ENCODE peak calls at places on chromosomes 1 and 21, in five cellular contexts. One of them, this sample, is unnamed.
A peak's percentile ranks its signal among the peaks of the same experiment; 100 is the strongest.

GRCh38 chr1:110645962-110646735 is 28.6 kb downstream of the KCNA3 start:
- DNase-seq in HFF-Myc: no peak
- DNase-seq in nephron progenitor cell: no peak
- DNase-seq in body of pancreas: no peak
- DNase-seq in right lobe of liver: no peak
- DNase-seq in this sample: no peak

GRCh38 chr1:70411360-70411844 is 334 bp downstream of the CTH start:
- DNase-seq in HFF-Myc: peak; percentile 11
- DNase-seq in nephron progenitor cell: no peak
- DNase-seq in body of pancreas: no peak
- DNase-seq in right lobe of liver: no peak
- DNase-seq in this sample: no peak

GRCh38 chr1:28287315-28287714 is 28.0 kb downstream of the SESN2 start:
- DNase-seq in HFF-Myc: no peak
- DNase-seq in nephron progenitor cell: no peak
- DNase-seq in body of pancreas: no peak
- DNase-seq in right lobe of liver: no peak
- DNase-seq in this sample: no peak

GRCh38 chr1:184792450-184792969 is 37.9 kb upstream of the EDEM3 start:
- DNase-seq in HFF-Myc: peak; percentile 89
- DNase-seq in nephron progenitor cell: no peak
- DNase-seq in body of pancreas: peak; percentile 98
- DNase-seq in right lobe of liver: peak; percentile 86
- DNase-seq in this sample: no peak

GRCh38 chr1:226001852-226002666 is 2.9 kb upstream of the SDE2 start:
- DNase-seq in HFF-Myc: no peak
- DNase-seq in nephron progenitor cell: no peak
- DNase-seq in body of pancreas: peak; percentile 95
- DNase-seq in right lobe of liver: peak; percentile 69
- DNase-seq in this sample: peak; percentile 25

GRCh38 chr1:77636864-77637263 is 45.6 kb downstream of the ZZZ3 start:
- DNase-seq in HFF-Myc: no peak
- DNase-seq in nephron progenitor cell: no peak
- DNase-seq in body of pancreas: no peak
- DNase-seq in right lobe of liver: no peak
- DNase-seq in this sample: no peak

GRCh38 chr1:215185067-215185620 is 102.6 kb downstream of the KCNK2 start:
- DNase-seq in HFF-Myc: peak; percentile 19
- DNase-seq in nephron progenitor cell: no peak
- DNase-seq in body of pancreas: no peak
- DNase-seq in right lobe of liver: no peak
- DNase-seq in this sample: no peak

GRCh38 chr1:1000357-1001056 is 610 bp upstream of the HES4 start:
- DNase-seq in HFF-Myc: no peak
- DNase-seq in nephron progenitor cell: peak; percentile 82
- DNase-seq in body of pancreas: peak; percentile 78
- DNase-seq in right lobe of liver: peak; percentile 75
- DNase-seq in this sample: peak; percentile 90

GRCh38 chr1:220990417-220991337 is 111.4 kb downstream of the HLX start:
- DNase-seq in HFF-Myc: peak; percentile 62
- DNase-seq in nephron progenitor cell: no peak
- DNase-seq in body of pancreas: no peak
- DNase-seq in right lobe of liver: no peak
- DNase-seq in this sample: no peak

GRCh38 chr21:30072496-30072895 is 94.1 kb downstream of the CLDN17 start:
- DNase-seq in HFF-Myc: peak; percentile 0
- DNase-seq in nephron progenitor cell: peak; percentile 20
- DNase-seq in body of pancreas: peak; percentile 17
- DNase-seq in right lobe of liver: no peak
- DNase-seq in this sample: peak; percentile 42

GRCh38 chr1:172342584-172343245 is 77.8 kb upstream of the C1orf105 start:
- DNase-seq in HFF-Myc: no peak
- DNase-seq in nephron progenitor cell: no peak
- DNase-seq in body of pancreas: no peak
- DNase-seq in right lobe of liver: no peak
- DNase-seq in this sample: no peak

GRCh38 chr21:37454869-37455503 is 88.4 kb downstream of the DYRK1A start:
- DNase-seq in HFF-Myc: no peak
- DNase-seq in nephron progenitor cell: no peak
- DNase-seq in body of pancreas: no peak
- DNase-seq in right lobe of liver: no peak
- DNase-seq in this sample: no peak

GRCh38 chr1:172040466-172040865 is 199.2 kb downstream of the DNM3 start:
- DNase-seq in HFF-Myc: peak; percentile 17
- DNase-seq in nephron progenitor cell: no peak
- DNase-seq in body of pancreas: no peak
- DNase-seq in right lobe of liver: no peak
- DNase-seq in this sample: no peak

GRCh38 chr1:109630081-109630880 is 10.6 kb downstream of the AMPD2 start:
- DNase-seq in HFF-Myc: no peak
- DNase-seq in nephron progenitor cell: peak; percentile 58
- DNase-seq in body of pancreas: no peak
- DNase-seq in right lobe of liver: peak; percentile 59
- DNase-seq in this sample: no peak

GRCh38 chr1:224390517-224390916 is 33.8 kb downstream of the CNIH4 start:
- DNase-seq in HFF-Myc: no peak
- DNase-seq in nephron progenitor cell: no peak
- DNase-seq in body of pancreas: no peak
- DNase-seq in right lobe of liver: no peak
- DNase-seq in this sample: no peak

GRCh38 chr1:24586119-24586518 is 30.2 kb downstream of the NCMAP start:
- DNase-seq in HFF-Myc: no peak
- DNase-seq in nephron progenitor cell: no peak
- DNase-seq in body of pancreas: no peak
- DNase-seq in right lobe of liver: no peak
- DNase-seq in this sample: no peak

DNA sequence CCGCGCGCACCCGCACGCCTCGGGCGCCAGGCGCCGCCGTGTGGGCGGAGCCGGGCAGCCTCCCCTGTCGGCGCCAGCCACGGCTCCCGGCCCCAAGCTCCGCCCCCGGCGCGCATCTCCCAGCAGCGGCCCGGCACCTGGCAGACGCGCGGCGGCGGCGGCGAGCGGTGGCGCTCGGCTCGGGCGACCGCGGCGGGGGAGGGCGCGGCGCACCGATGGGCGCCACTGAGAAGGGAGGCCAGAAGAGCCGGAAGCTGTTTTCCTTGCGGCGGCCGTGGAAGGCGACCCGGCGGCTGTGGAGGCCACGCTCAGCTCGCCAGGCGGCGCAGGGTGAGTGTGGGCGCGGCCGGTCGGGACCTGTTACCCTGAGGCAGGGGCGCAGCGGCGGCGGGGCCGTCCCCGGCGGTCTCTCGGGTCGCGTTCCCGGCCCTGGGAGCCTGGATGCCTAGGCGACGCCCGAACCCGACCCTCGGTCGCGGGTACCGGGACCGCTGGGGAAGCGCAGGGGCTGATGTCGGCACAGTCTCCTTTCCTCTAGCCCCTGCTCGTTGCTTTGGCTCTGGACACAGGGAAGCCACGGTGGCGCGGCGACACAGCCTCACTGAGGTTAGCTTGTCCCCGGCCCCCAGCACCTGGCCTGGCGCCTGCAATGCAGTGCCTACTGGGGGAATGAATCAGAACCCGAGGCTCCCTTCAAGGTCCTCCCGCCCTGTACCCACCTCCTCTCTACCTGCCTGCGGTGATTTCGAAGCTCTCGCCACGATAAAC is 54.8 kb upstream of the DNAJC6 start:
- DNase-seq in HFF-Myc: no peak
- DNase-seq in nephron progenitor cell: peak; percentile 93
- DNase-seq in body of pancreas: peak; percentile 84
- DNase-seq in right lobe of liver: peak; percentile 88
- DNase-seq in this sample: peak; percentile 91
- TF ChIP-seq CTCF in HFF-Myc: no peak
- TF ChIP-seq CTCF in nephron progenitor cell: no peak
- TF ChIP-seq CTCF in body of pancreas: no peak
- TF ChIP-seq CTCF in right lobe of liver: peak; percentile 31
- TF ChIP-seq CTCF in this sample: no peak

GRCh38 chr1:176954242-176954641 is 210.3 kb downstream of the ASTN1 start:
- DNase-seq in HFF-Myc: no peak
- DNase-seq in nephron progenitor cell: no peak
- DNase-seq in body of pancreas: no peak
- DNase-seq in right lobe of liver: no peak
- DNase-seq in this sample: no peak
- TF ChIP-seq CTCF in HFF-Myc: no peak
- TF ChIP-seq CTCF in nephron progenitor cell: peak; percentile 15
- TF ChIP-seq CTCF in body of pancreas: no peak
- TF ChIP-seq CTCF in right lobe of liver: peak; percentile 31
- TF ChIP-seq CTCF in this sample: peak; percentile 60

GRCh38 chr1:202158810-202159533 is 1.4 kb downstream of the PTPN7 start:
- DNase-seq in HFF-Myc: no peak
- DNase-seq in nephron progenitor cell: no peak
- DNase-seq in body of pancreas: no peak
- DNase-seq in right lobe of liver: no peak
- DNase-seq in this sample: no peak
- TF ChIP-seq CTCF in HFF-Myc: no peak
- TF ChIP-seq CTCF in nephron progenitor cell: no peak
- TF ChIP-seq CTCF in body of pancreas: no peak
- TF ChIP-seq CTCF in right lobe of liver: no peak
- TF ChIP-seq CTCF in this sample: no peak

GRCh38 chr1:16072616-16073484 is 601 bp downstream of the FAM131C start:
- DNase-seq in HFF-Myc: no peak
- DNase-seq in nephron progenitor cell: peak; percentile 48
- DNase-seq in body of pancreas: no peak
- DNase-seq in right lobe of liver: no peak
- DNase-seq in this sample: peak; percentile 55

GRCh38 chr1:16072095-16072494 is 1.4 kb downstream of the FAM131C start:
- DNase-seq in HFF-Myc: no peak
- DNase-seq in nephron progenitor cell: no peak
- DNase-seq in body of pancreas: no peak
- DNase-seq in right lobe of liver: no peak
- DNase-seq in this sample: no peak

GRCh38 chr1:16074217-16074616 is 766 bp upstream of the FAM131C start:
- DNase-seq in HFF-Myc: no peak
- DNase-seq in nephron progenitor cell: no peak
- DNase-seq in body of pancreas: no peak
- DNase-seq in right lobe of liver: no peak
- DNase-seq in this sample: no peak

GRCh38 chr1:16075337-16076002 is 2.0 kb upstream of the FAM131C start:
- DNase-seq in HFF-Myc: no peak
- DNase-seq in nephron progenitor cell: no peak
- DNase-seq in body of pancreas: no peak
- DNase-seq in right lobe of liver: no peak
- DNase-seq in this sample: no peak

DNA sequence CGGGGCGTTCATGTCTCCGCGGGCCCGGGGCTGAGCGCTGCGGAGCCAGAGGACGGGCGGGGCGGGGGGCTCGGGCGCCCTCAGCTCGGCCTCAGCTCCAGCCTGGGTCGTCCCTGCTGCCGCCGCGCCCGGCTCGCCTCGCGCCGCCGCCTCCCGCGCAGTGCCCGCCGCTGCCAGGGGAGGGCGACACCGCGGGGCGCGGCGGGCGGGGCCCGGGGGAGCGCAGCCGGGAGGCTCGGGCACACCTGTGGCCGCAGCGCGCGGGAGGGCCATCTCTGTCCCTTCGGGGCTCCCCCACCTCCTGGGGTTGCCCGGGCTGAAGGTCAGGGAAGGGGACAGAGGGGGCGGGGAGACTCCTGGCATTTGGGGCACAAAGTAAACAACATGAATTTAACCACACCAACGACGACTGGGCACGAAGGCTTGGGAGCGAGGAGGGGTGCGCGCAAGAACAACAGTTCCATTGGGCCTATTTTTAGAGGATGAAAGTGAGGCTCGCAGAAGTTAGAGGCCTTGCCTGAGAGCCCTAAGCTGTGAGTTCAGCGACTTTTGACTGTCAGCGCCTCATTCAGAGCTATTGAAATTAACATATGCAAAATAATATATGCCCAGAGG is at the start of gene FAM131C:
- DNase-seq in HFF-Myc: no peak
- DNase-seq in nephron progenitor cell: peak; percentile 67
- DNase-seq in body of pancreas: no peak
- DNase-seq in right lobe of liver: no peak
- DNase-seq in this sample: peak; percentile 67
- TF ChIP-seq CTCF in HFF-Myc: peak; percentile 15
- TF ChIP-seq CTCF in nephron progenitor cell: no peak
- TF ChIP-seq CTCF in body of pancreas: peak; percentile 72
- TF ChIP-seq CTCF in right lobe of liver: peak; percentile 70
- TF ChIP-seq CTCF in this sample: peak; percentile 50

GRCh38 chr1:179025125-179025974 is at the start of gene FAM20B:
- DNase-seq in HFF-Myc: peak; percentile 47
- DNase-seq in nephron progenitor cell: peak; percentile 94
- DNase-seq in body of pancreas: peak; percentile 96
- DNase-seq in right lobe of liver: peak; percentile 98
- DNase-seq in this sample: peak; percentile 96
- TF ChIP-seq CTCF in HFF-Myc: no peak
- TF ChIP-seq CTCF in nephron progenitor cell: no peak
- TF ChIP-seq CTCF in body of pancreas: no peak
- TF ChIP-seq CTCF in right lobe of liver: no peak
- TF ChIP-seq CTCF in this sample: no peak

DNA sequence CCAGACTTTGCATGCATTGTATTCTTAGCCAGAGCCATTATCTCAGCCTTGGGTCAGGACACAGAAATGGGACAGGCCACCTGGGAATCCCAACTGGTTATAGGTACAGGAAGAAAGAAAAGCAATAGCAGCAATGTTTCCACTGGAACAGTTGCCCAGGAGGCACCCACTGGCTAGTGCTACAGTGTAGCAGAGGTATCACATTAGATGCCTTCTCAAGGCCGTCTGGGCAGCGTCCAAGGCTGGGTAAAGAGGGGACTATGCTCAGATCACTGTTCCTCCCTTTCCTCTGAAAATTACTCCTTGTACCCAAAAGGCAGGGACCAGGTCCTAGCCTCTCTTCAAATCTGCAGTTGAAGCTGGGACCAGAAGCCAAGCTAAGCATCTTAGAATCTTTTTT is 2.6 kb downstream of the CREB3L4 start:
- DNase-seq in HFF-Myc: no peak
- DNase-seq in nephron progenitor cell: no peak
- DNase-seq in body of pancreas: no peak
- DNase-seq in right lobe of liver: no peak
- DNase-seq in this sample: no peak
- TF ChIP-seq CTCF in HFF-Myc: no peak
- TF ChIP-seq CTCF in nephron progenitor cell: no peak
- TF ChIP-seq CTCF in body of pancreas: no peak
- TF ChIP-seq CTCF in right lobe of liver: no peak
- TF ChIP-seq CTCF in this sample: no peak